ENCODE peak calls at places on chromosomes 5 and 9, in ten cellular contexts. F is AG04450; L is pancreas; G is MM.1S; V is AG09309; W is CD4-positive, alpha-beta T cell; T is neural crest cell; J is lower leg skin; Y is fibroblast of lung; C is IMR-90. D is an unnamed sample.

GRCh38 chr5:148147415-148147814 is 20.9 kb upstream of the SPINK14 start:
- DNase-seq in Y (no peak), V (no peak), C (no peak), G (no peak), J (no peak), L (no peak), W (no peak), F (no peak), T (no peak), D (no peak)

GRCh38 chr5:149251546-149251945 is 20.1 kb upstream of the AFAP1L1 start:
- DNase-seq in J (no peak), G (no peak), W (no peak), T (no peak), Y (no peak), V (no peak), C (no peak), F (no peak), L (no peak), D (no peak)

GRCh38 chr9:101028346-101029299 is at the start of gene PLPPR1:
- DNase-seq in C (peak; percentile 3), T (peak; percentile 72), V (no peak), J (no peak), W (no peak), G (peak; percentile 79), Y (peak; percentile 50), F (no peak), L (peak; percentile 81), D (no peak)

GRCh38 chr5:68431181-68431580 is 215.6 kb downstream of the PIK3R1 start:
- DNase-seq in T (no peak), L (no peak), J (no peak), G (no peak), F (no peak), W (no peak), V (no peak), Y (peak; percentile 79), C (no peak), D (no peak)

GRCh38 chr5:142777108-142777507 is 6.9 kb downstream of the ARHGAP26 start:
- DNase-seq in Y (no peak), T (no peak), G (no peak), F (no peak), C (no peak), V (no peak), J (no peak), L (no peak), W (no peak), D (no peak)

GRCh38 chr9:132560604-132561304 is 21.7 kb upstream of the BARHL1 start:
- DNase-seq in V (no peak), C (no peak), G (no peak), T (no peak), L (no peak), F (no peak), J (no peak), Y (no peak), W (no peak), D (no peak)

GRCh38 chr5:153489611-153490010 is 859 bp upstream of the GRIA1 start:
- DNase-seq in W (no peak), C (peak; percentile 61), Y (peak; percentile 53), V (no peak), F (no peak), T (no peak), J (no peak), L (no peak), G (no peak), D (no peak)

GRCh38 chr5:107975568-107975967 is 304.8 kb upstream of the EFNA5 start:
- DNase-seq in T (no peak), J (no peak), C (no peak), W (no peak), G (no peak), Y (no peak), F (no peak), V (no peak), L (no peak), D (no peak)

GRCh38 chr9:35844628-35845301 is 15.7 kb downstream of the TMEM8B start:
- DNase-seq in T (no peak), W (peak; percentile 17), J (peak; percentile 77), Y (peak; percentile 88), L (peak; percentile 70), F (peak; percentile 77), G (peak; percentile 43), C (peak; percentile 94), V (peak; percentile 70), D (peak; percentile 87)

GRCh38 chr9:89420397-89420796 is 77.5 kb downstream of the SEMA4D start:
- DNase-seq in F (no peak), J (no peak), V (no peak), L (no peak), Y (no peak), G (no peak), T (no peak), W (no peak), C (no peak), D (no peak)

DNA sequence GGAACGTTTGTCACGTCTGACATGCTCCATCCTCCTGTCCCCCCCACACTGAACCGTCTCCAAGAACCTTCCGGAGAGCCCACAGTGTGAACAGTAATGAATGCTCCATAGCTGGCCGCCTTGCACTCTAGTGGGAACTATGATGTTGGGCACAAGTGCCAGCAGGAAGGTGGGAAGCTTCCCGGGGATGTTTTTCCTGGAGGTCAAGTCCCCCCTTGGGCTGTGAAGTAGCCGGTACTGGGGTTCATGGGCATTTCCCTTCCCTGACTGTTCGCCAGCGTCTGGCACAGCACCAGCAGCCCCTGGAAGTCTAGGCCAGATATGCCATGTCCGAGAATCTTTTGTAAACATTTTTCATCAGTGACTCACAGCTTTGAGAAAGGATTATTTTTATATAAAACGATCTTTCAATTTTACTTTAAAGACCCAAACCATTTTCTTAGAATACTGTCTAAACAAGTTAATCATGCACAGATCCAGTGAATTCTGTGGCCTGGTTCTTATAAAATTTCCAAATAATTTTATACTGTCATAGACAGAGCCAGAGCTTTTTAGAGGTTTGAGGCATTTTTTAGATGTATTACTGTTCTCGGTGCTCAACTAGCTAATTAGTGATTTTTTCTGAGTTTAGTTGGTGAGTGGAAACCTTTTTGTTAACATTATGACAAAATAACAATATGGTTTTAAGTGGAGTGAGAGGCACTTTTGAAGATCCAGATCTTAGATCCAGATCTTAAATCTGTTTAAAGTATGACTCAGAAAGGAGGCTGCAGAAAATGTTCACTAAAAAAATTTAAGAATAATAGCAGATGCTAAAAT is 11.6 kb downstream of the ABL1 start:
- DNase-seq in Y (peak; percentile 83), W (no peak), F (no peak), J (no peak), L (no peak), G (no peak), T (no peak), C (peak; percentile 80), V (no peak), D (peak; percentile 84)
- TF ChIP-seq CTCF in Y (no peak), W (no peak), F (no peak), J (no peak), L (no peak), G (no peak), T (no peak), C (no peak), V (no peak), D (no peak)

DNA sequence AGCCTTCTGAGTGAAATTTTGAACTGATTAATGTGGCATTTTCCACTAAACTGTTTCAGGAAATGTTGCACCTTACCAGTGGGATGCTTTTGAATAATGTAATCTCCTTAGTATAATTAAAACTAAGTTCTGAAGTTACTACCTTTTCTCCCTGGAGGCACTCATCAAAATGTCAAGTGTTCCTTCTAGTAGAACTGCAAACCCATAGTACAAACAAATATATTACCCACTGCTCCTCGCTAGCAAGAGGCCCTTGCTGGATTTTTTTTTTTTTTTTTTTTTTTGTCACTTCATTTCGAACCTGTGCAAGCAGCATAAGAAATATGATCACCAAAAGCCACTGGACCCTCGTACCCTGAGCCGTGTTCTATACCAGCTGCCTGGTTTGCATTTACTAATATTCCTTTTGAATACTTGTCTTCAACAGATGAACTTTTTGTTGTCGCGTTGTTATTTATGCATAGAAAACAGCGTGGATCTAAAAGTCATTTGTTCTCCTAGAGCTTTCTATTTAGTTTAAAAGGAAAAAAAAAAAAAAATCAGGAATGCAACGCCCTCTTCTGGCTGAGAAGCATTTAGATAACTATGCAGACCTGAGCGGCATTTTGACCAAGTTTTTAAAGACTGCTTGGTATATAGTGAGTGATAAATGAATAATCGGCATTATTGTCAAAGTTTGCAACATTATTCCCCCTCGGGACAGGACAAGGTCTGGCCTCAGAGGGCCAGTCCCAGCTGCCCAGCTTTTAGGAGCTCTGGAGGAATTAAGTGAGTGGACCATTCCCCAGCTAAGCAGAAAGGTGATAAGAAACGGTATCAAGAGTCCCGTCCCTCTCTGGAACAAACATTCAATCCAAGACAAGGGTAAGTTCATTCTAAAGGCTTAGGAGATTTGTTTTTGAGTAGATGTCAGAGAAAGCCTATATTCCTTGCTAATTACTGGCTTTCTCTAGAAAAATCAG is 162.5 kb upstream of the KIF2A start:
- DNase-seq in Y (peak; percentile 22), W (no peak), J (no peak), V (peak; percentile 8), F (no peak), G (peak; percentile 20), L (no peak), C (peak; percentile 40), T (no peak), D (peak; percentile 49)
- TF ChIP-seq CTCF in Y (peak; percentile 55), W (no peak), J (no peak), V (peak; percentile 58), F (peak; percentile 54), G (peak; percentile 65), L (peak; percentile 28), C (peak; percentile 55), T (peak; percentile 75), D (peak; percentile 60)

GRCh38 chr5:67315082-67315801 is 118.6 kb upstream of the CD180 start:
- DNase-seq in T (no peak), W (no peak), V (no peak), L (no peak), C (peak; percentile 59), Y (peak; percentile 77), G (no peak), J (no peak), F (no peak), D (peak; percentile 85)
- TF ChIP-seq CTCF in T (no peak), W (no peak), V (no peak), L (no peak), C (no peak), Y (no peak), G (no peak), J (no peak), F (no peak), D (no peak)

GRCh38 chr5:16450163-16450562 is 15.4 kb downstream of the ZNF622 start:
- DNase-seq in W (no peak), V (no peak), J (no peak), F (no peak), G (no peak), L (no peak), Y (no peak), T (no peak), C (no peak), D (no peak)

GRCh38 chr5:16455670-16456069 is 9.9 kb downstream of the ZNF622 start:
- DNase-seq in Y (no peak), J (no peak), V (no peak), F (no peak), T (no peak), W (no peak), C (no peak), L (no peak), G (no peak), D (no peak)

GRCh38 chr5:16454686-16455085 is 10.9 kb downstream of the ZNF622 start:
- DNase-seq in J (no peak), W (no peak), Y (no peak), L (no peak), G (no peak), T (no peak), F (no peak), C (no peak), V (no peak), D (no peak)

GRCh38 chr5:16456103-16456832 is 9.3 kb downstream of the ZNF622 start:
- DNase-seq in J (peak; percentile 33), Y (peak; percentile 77), W (peak; percentile 10), T (peak; percentile 12), V (peak; percentile 34), F (peak; percentile 36), L (peak; percentile 23), C (peak; percentile 72), G (peak; percentile 78), D (peak; percentile 73)

GRCh38 chr5:16453609-16454008 is 12.0 kb downstream of the ZNF622 start:
- DNase-seq in W (no peak), C (no peak), Y (no peak), J (no peak), G (no peak), L (no peak), V (no peak), F (no peak), T (no peak), D (no peak)
- TF ChIP-seq CTCF in W (no peak), C (no peak), Y (peak; percentile 5), J (no peak), G (no peak), L (no peak), V (no peak), F (no peak), T (peak; percentile 18), D (no peak)

D was measured in MCF 10A.